ENCODE peak calls at places on chromosomes 2 and 18, in four cellular contexts. One of them, this sample, is unnamed.
A peak's percentile ranks its signal among the peaks of the same experiment; 100 is the strongest.

GRCh38 chr2:222797308-222797707 is 63.5 kb upstream of the ACSL3 start:
- DNase-seq in fibroblast of pulmonary artery: peak; percentile 69
- DNase-seq in lower leg skin: no peak
- DNase-seq in heart right ventricle: no peak
- DNase-seq in this sample: no peak

GRCh38 chr2:111219285-111219684 is 98.6 kb downstream of the BCL2L11 start:
- DNase-seq in heart right ventricle: no peak
- DNase-seq in fibroblast of pulmonary artery: no peak
- DNase-seq in lower leg skin: no peak
- DNase-seq in this sample: no peak

GRCh38 chr2:25161055-25161781 is 7.2 kb downstream of the POMC start:
- DNase-seq in fibroblast of pulmonary artery: peak; percentile 38
- DNase-seq in heart right ventricle: peak; percentile 78
- DNase-seq in lower leg skin: no peak
- DNase-seq in this sample: no peak

GRCh38 chr2:39851251-39851650 is 72.2 kb upstream of the THUMPD2 start:
- DNase-seq in fibroblast of pulmonary artery: no peak
- DNase-seq in lower leg skin: no peak
- DNase-seq in heart right ventricle: no peak
- DNase-seq in this sample: no peak

GRCh38 chr18:53796042-53796729 is 428.3 kb downstream of the MBD2 start:
- DNase-seq in lower leg skin: peak; percentile 41
- DNase-seq in heart right ventricle: no peak
- DNase-seq in fibroblast of pulmonary artery: peak; percentile 92
- DNase-seq in this sample: no peak

GRCh38 chr2:157840568-157841156 is 35.5 kb downstream of the ACVR1 start:
- DNase-seq in fibroblast of pulmonary artery: no peak
- DNase-seq in heart right ventricle: peak; percentile 47
- DNase-seq in lower leg skin: no peak
- DNase-seq in this sample: no peak

GRCh38 chr2:61145990-61146389 is 16.0 kb upstream of the C2orf74 start:
- DNase-seq in fibroblast of pulmonary artery: no peak
- DNase-seq in heart right ventricle: no peak
- DNase-seq in lower leg skin: no peak
- DNase-seq in this sample: no peak

GRCh38 chr2:72862239-72862988 is 24.8 kb upstream of the SPR start:
- DNase-seq in heart right ventricle: peak; percentile 90
- DNase-seq in lower leg skin: peak; percentile 78
- DNase-seq in fibroblast of pulmonary artery: peak; percentile 93
- DNase-seq in this sample: peak; percentile 96

GRCh38 chr18:11983592-11983991 is 2.3 kb downstream of the IMPA2 start:
- DNase-seq in heart right ventricle: no peak
- DNase-seq in lower leg skin: no peak
- DNase-seq in fibroblast of pulmonary artery: no peak
- DNase-seq in this sample: no peak

GRCh38 chr2:120227111-120227991 is 4.2 kb upstream of the TMEM185B start:
- DNase-seq in lower leg skin: no peak
- DNase-seq in heart right ventricle: no peak
- DNase-seq in fibroblast of pulmonary artery: no peak
- DNase-seq in this sample: no peak

GRCh38 chr2:137764638-137765037 is 199.6 kb upstream of the HNMT start:
- DNase-seq in lower leg skin: no peak
- DNase-seq in fibroblast of pulmonary artery: no peak
- DNase-seq in heart right ventricle: no peak
- DNase-seq in this sample: no peak

GRCh38 chr2:101516833-101517690 is 42.1 kb upstream of the RFX8 start:
- DNase-seq in fibroblast of pulmonary artery: peak; percentile 92
- DNase-seq in lower leg skin: no peak
- DNase-seq in heart right ventricle: no peak
- DNase-seq in this sample: no peak

GRCh38 chr18:11741505-11742145 is 52.6 kb downstream of the GNAL start:
- DNase-seq in heart right ventricle: no peak
- DNase-seq in lower leg skin: no peak
- DNase-seq in fibroblast of pulmonary artery: no peak
- DNase-seq in this sample: no peak

GRCh38 chr2:37306024-37306423 is 18.6 kb downstream of the PRKD3 start:
- DNase-seq in lower leg skin: no peak
- DNase-seq in fibroblast of pulmonary artery: no peak
- DNase-seq in heart right ventricle: no peak
- DNase-seq in this sample: no peak

GRCh38 chr2:72627059-72627458 is 198.8 kb downstream of the EXOC6B start:
- DNase-seq in lower leg skin: no peak
- DNase-seq in heart right ventricle: no peak
- DNase-seq in fibroblast of pulmonary artery: no peak
- DNase-seq in this sample: no peak

GRCh38 chr18:49668583-49669290 is 106.9 kb downstream of the LIPG start:
- DNase-seq in lower leg skin: no peak
- DNase-seq in heart right ventricle: peak; percentile 56
- DNase-seq in fibroblast of pulmonary artery: peak; percentile 90
- DNase-seq in this sample: no peak

GRCh38 chr2:155205201-155205600 is 506.7 kb downstream of the KCNJ3 start:
- DNase-seq in heart right ventricle: no peak
- DNase-seq in lower leg skin: no peak
- DNase-seq in fibroblast of pulmonary artery: no peak
- DNase-seq in this sample: no peak

GRCh38 chr18:8778386-8778785 is 73.0 kb downstream of the MTCL1 start:
- DNase-seq in heart right ventricle: no peak
- DNase-seq in fibroblast of pulmonary artery: no peak
- DNase-seq in lower leg skin: no peak
- DNase-seq in this sample: no peak

GRCh38 chr18:36217348-36217747 is 30.1 kb downstream of the MOCOS start:
- DNase-seq in fibroblast of pulmonary artery: no peak
- DNase-seq in lower leg skin: no peak
- DNase-seq in heart right ventricle: no peak
- DNase-seq in this sample: no peak

GRCh38 chr2:130300970-130301348 is 41.7 kb upstream of the IMP4 start:
- DNase-seq in lower leg skin: no peak
- DNase-seq in heart right ventricle: no peak
- DNase-seq in fibroblast of pulmonary artery: no peak
- DNase-seq in this sample: no peak

GRCh38 chr2:130303142-130303541 is 39.6 kb upstream of the IMP4 start:
- DNase-seq in heart right ventricle: no peak
- DNase-seq in lower leg skin: no peak
- DNase-seq in fibroblast of pulmonary artery: no peak
- DNase-seq in this sample: no peak

GRCh38 chr2:130304726-130305125 is 38.0 kb upstream of the IMP4 start:
- DNase-seq in fibroblast of pulmonary artery: no peak
- DNase-seq in lower leg skin: no peak
- DNase-seq in heart right ventricle: no peak
- DNase-seq in this sample: no peak

GRCh38 chr2:130300258-130300969 is 42.3 kb upstream of the IMP4 start:
- DNase-seq in heart right ventricle: no peak
- DNase-seq in fibroblast of pulmonary artery: no peak
- DNase-seq in lower leg skin: no peak
- DNase-seq in this sample: no peak

GRCh38 chr2:130302164-130302886 is 40.4 kb upstream of the IMP4 start:
- DNase-seq in fibroblast of pulmonary artery: no peak
- DNase-seq in lower leg skin: no peak
- DNase-seq in heart right ventricle: no peak
- DNase-seq in this sample: no peak
- TF ChIP-seq CTCF in fibroblast of pulmonary artery: no peak
- TF ChIP-seq CTCF in lower leg skin: no peak
- TF ChIP-seq CTCF in heart right ventricle: no peak
- TF ChIP-seq CTCF in this sample: no peak

GRCh38 chr18:65287642-65288041 is 463.2 kb upstream of the CDH7 start:
- DNase-seq in fibroblast of pulmonary artery: no peak
- DNase-seq in lower leg skin: no peak
- DNase-seq in heart right ventricle: no peak
- DNase-seq in this sample: no peak

GRCh38 chr18:65288908-65289307 is 461.9 kb upstream of the CDH7 start:
- DNase-seq in lower leg skin: no peak
- DNase-seq in heart right ventricle: no peak
- DNase-seq in fibroblast of pulmonary artery: no peak
- DNase-seq in this sample: no peak
- TF ChIP-seq CTCF in lower leg skin: no peak
- TF ChIP-seq CTCF in heart right ventricle: no peak
- TF ChIP-seq CTCF in fibroblast of pulmonary artery: no peak
- TF ChIP-seq CTCF in this sample: no peak

GRCh38 chr2:8882094-8882493 is 44.7 kb upstream of the KIDINS220 start:
- DNase-seq in heart right ventricle: no peak
- DNase-seq in lower leg skin: no peak
- DNase-seq in fibroblast of pulmonary artery: peak; percentile 49
- DNase-seq in this sample: no peak
- TF ChIP-seq CTCF in heart right ventricle: no peak
- TF ChIP-seq CTCF in lower leg skin: no peak
- TF ChIP-seq CTCF in fibroblast of pulmonary artery: peak; percentile 52
- TF ChIP-seq CTCF in this sample: peak; percentile 30

GRCh38 chr2:9951522-9952285 is at the start of gene GRHL1:
- DNase-seq in fibroblast of pulmonary artery: peak; percentile 89
- DNase-seq in lower leg skin: peak; percentile 87
- DNase-seq in heart right ventricle: peak; percentile 95
- DNase-seq in this sample: peak; percentile 97

GRCh38 chr2:9949992-9950520 is 1.4 kb upstream of the GRHL1 start:
- DNase-seq in lower leg skin: no peak
- DNase-seq in heart right ventricle: no peak
- DNase-seq in fibroblast of pulmonary artery: no peak
- DNase-seq in this sample: no peak

GRCh38 chr2:9949239-9949991 is 2.1 kb upstream of the GRHL1 start:
- DNase-seq in heart right ventricle: no peak
- DNase-seq in fibroblast of pulmonary artery: no peak
- DNase-seq in lower leg skin: no peak
- DNase-seq in this sample: no peak

GRCh38 chr2:9951272-9951521 is 296 bp upstream of the GRHL1 start:
- DNase-seq in lower leg skin: no peak
- DNase-seq in fibroblast of pulmonary artery: no peak
- DNase-seq in heart right ventricle: no peak
- DNase-seq in this sample: no peak

DNA sequence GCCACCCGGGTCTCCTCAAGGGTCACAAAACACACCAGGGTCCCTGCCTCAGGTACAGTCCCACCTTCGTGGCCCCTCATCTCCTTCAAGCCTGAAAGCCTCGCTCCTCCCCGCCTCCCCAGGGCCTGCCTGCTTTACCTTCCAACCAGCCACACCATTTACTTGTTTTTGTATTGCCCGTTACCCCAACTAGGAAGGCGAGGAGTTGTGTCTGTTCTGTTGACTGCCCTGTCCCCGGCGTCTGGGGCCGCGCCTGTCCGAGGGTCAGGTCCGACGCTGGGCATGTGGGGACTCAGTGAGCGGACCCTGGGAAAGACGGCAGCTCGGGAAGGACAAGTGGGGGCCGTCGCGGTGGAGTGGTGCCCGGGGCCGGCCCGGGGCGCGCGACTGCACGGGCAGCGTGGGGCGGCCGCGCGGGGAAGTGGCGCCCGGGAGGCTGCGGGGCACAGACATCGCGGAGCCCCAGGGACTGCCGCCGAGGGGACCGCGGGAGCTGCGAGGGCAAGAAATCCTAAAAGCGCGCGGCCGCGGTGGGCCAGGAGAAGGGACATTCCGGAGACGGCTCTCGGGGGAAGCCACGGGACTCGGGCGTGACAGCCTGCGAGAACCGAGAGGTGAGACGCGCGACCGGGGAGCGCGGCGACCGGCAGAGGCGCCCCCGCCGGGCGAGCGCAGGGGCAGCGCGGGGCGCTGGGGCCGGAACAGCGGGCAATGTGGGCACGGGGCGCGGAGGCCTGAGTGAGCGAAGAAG is 797 bp upstream of the GRHL1 start:
- DNase-seq in lower leg skin: no peak
- DNase-seq in fibroblast of pulmonary artery: no peak
- DNase-seq in heart right ventricle: peak; percentile 52
- DNase-seq in this sample: no peak
- TF ChIP-seq CTCF in lower leg skin: no peak
- TF ChIP-seq CTCF in fibroblast of pulmonary artery: no peak
- TF ChIP-seq CTCF in heart right ventricle: no peak
- TF ChIP-seq CTCF in this sample: peak; percentile 24

GRCh38 chr2:143259368-143259958 is 130.2 kb downstream of the ARHGAP15 start:
- DNase-seq in lower leg skin: peak; percentile 61
- DNase-seq in heart right ventricle: no peak
- DNase-seq in fibroblast of pulmonary artery: peak; percentile 84
- DNase-seq in this sample: no peak

GRCh38 chr2:143264851-143265250 is 135.6 kb downstream of the ARHGAP15 start:
- DNase-seq in fibroblast of pulmonary artery: peak; percentile 88
- DNase-seq in lower leg skin: peak; percentile 26
- DNase-seq in heart right ventricle: no peak
- DNase-seq in this sample: no peak

GRCh38 chr2:143258126-143258892 is 129.1 kb downstream of the ARHGAP15 start:
- DNase-seq in heart right ventricle: no peak
- DNase-seq in fibroblast of pulmonary artery: no peak
- DNase-seq in lower leg skin: no peak
- DNase-seq in this sample: no peak

GRCh38 chr2:143261986-143262784 is 133.0 kb downstream of the ARHGAP15 start:
- DNase-seq in lower leg skin: no peak
- DNase-seq in fibroblast of pulmonary artery: no peak
- DNase-seq in heart right ventricle: no peak
- DNase-seq in this sample: no peak

GRCh38 chr2:143263045-143263625 is 133.9 kb downstream of the ARHGAP15 start:
- DNase-seq in heart right ventricle: no peak
- DNase-seq in lower leg skin: no peak
- DNase-seq in fibroblast of pulmonary artery: no peak
- DNase-seq in this sample: no peak
- TF ChIP-seq CTCF in heart right ventricle: no peak
- TF ChIP-seq CTCF in lower leg skin: no peak
- TF ChIP-seq CTCF in fibroblast of pulmonary artery: peak; percentile 10
- TF ChIP-seq CTCF in this sample: no peak

GRCh38 chr18:68925268-68925667 is 127.4 kb downstream of the CCDC102B start:
- DNase-seq in heart right ventricle: no peak
- DNase-seq in lower leg skin: no peak
- DNase-seq in fibroblast of pulmonary artery: peak; percentile 11
- DNase-seq in this sample: no peak
- TF ChIP-seq CTCF in heart right ventricle: peak; percentile 41
- TF ChIP-seq CTCF in lower leg skin: no peak
- TF ChIP-seq CTCF in fibroblast of pulmonary artery: peak; percentile 22
- TF ChIP-seq CTCF in this sample: peak; percentile 41

DNA sequence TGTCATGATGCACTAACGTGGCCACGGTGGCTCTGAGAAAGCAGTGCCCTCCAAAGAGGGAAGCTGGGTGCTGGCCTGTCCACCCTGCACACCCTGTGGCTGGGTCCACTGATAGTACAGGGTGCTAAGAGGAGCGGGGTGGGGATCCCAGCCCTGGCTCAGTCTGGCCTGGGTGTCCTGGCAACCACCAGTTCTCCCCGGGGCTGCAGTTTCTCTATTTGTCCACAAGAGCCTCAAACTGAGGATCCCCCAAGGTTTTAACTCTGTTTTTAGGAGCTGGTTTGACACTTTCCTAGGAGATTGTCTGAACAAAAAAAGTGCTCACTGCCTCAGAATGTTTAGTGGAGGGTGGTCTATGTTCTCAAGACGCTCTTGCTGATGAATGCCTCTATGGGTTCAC is 29.0 kb downstream of the EDAR start:
- DNase-seq in fibroblast of pulmonary artery: no peak
- DNase-seq in lower leg skin: no peak
- DNase-seq in heart right ventricle: no peak
- DNase-seq in this sample: no peak
- TF ChIP-seq CTCF in fibroblast of pulmonary artery: peak; percentile 16
- TF ChIP-seq CTCF in lower leg skin: no peak
- TF ChIP-seq CTCF in heart right ventricle: no peak
- TF ChIP-seq CTCF in this sample: no peak

GRCh38 chr18:33761363-33761762 is 183.3 kb downstream of the ASXL3 start:
- DNase-seq in fibroblast of pulmonary artery: peak; percentile 37
- DNase-seq in lower leg skin: no peak
- DNase-seq in heart right ventricle: no peak
- DNase-seq in this sample: no peak
- TF ChIP-seq CTCF in fibroblast of pulmonary artery: peak; percentile 43
- TF ChIP-seq CTCF in lower leg skin: no peak
- TF ChIP-seq CTCF in heart right ventricle: peak; percentile 44
- TF ChIP-seq CTCF in this sample: peak; percentile 70